ENCODE peak calls at places on chromosomes 5 and 9, in four cellular contexts. One of them, this sample, is unnamed.
A peak's percentile ranks its signal among the peaks of the same experiment; 100 is the strongest.

GRCh38 chr9:34254141-34254913 is 74.7 kb downstream of the KIF24 start:
- DNase-seq in CD8-positive, alpha-beta T cell: no peak
- DNase-seq in sigmoid colon: peak; percentile 68
- DNase-seq in effector memory CD4-positive, alpha-beta T cell: no peak
- DNase-seq in this sample: peak; percentile 41

GRCh38 chr9:34171753-34172535 is 6.9 kb upstream of the UBAP1 start:
- DNase-seq in CD8-positive, alpha-beta T cell: no peak
- DNase-seq in sigmoid colon: no peak
- DNase-seq in effector memory CD4-positive, alpha-beta T cell: peak; percentile 15
- DNase-seq in this sample: no peak

GRCh38 chr9:68685213-68685612 is 19.8 kb upstream of the PIP5K1B start:
- DNase-seq in effector memory CD4-positive, alpha-beta T cell: no peak
- DNase-seq in CD8-positive, alpha-beta T cell: no peak
- DNase-seq in sigmoid colon: no peak
- DNase-seq in this sample: no peak

GRCh38 chr5:31921852-31922305 is 252.2 kb downstream of the GOLPH3 start:
- DNase-seq in CD8-positive, alpha-beta T cell: no peak
- DNase-seq in sigmoid colon: no peak
- DNase-seq in effector memory CD4-positive, alpha-beta T cell: no peak
- DNase-seq in this sample: no peak

GRCh38 chr5:137383909-137384308 is 115.2 kb downstream of the SPOCK1 start:
- DNase-seq in effector memory CD4-positive, alpha-beta T cell: no peak
- DNase-seq in sigmoid colon: no peak
- DNase-seq in CD8-positive, alpha-beta T cell: no peak
- DNase-seq in this sample: no peak

GRCh38 chr5:56633950-56634349 is 181.4 kb upstream of the MAP3K1 start:
- DNase-seq in sigmoid colon: no peak
- DNase-seq in effector memory CD4-positive, alpha-beta T cell: no peak
- DNase-seq in CD8-positive, alpha-beta T cell: no peak
- DNase-seq in this sample: no peak

GRCh38 chr5:147904110-147904509 is 2.2 kb downstream of the C5orf46 start:
- DNase-seq in effector memory CD4-positive, alpha-beta T cell: no peak
- DNase-seq in CD8-positive, alpha-beta T cell: no peak
- DNase-seq in sigmoid colon: no peak
- DNase-seq in this sample: no peak

GRCh38 chr5:159581502-159582249 is 251.4 kb upstream of the IL12B start:
- DNase-seq in effector memory CD4-positive, alpha-beta T cell: no peak
- DNase-seq in CD8-positive, alpha-beta T cell: no peak
- DNase-seq in sigmoid colon: no peak
- DNase-seq in this sample: no peak

GRCh38 chr9:37511715-37512010 is 25.9 kb downstream of the POLR1E start:
- DNase-seq in CD8-positive, alpha-beta T cell: no peak
- DNase-seq in effector memory CD4-positive, alpha-beta T cell: no peak
- DNase-seq in sigmoid colon: no peak
- DNase-seq in this sample: no peak

GRCh38 chr5:82512025-82512424 is 233.9 kb upstream of the RPS23 start:
- DNase-seq in CD8-positive, alpha-beta T cell: no peak
- DNase-seq in effector memory CD4-positive, alpha-beta T cell: no peak
- DNase-seq in sigmoid colon: no peak
- DNase-seq in this sample: no peak

GRCh38 chr5:137201876-137202275 is 297.2 kb downstream of the SPOCK1 start:
- DNase-seq in effector memory CD4-positive, alpha-beta T cell: no peak
- DNase-seq in sigmoid colon: peak; percentile 67
- DNase-seq in CD8-positive, alpha-beta T cell: no peak
- DNase-seq in this sample: no peak

GRCh38 chr9:123453904-123454321 is 97.9 kb downstream of the CRB2 start:
- DNase-seq in effector memory CD4-positive, alpha-beta T cell: no peak
- DNase-seq in CD8-positive, alpha-beta T cell: no peak
- DNase-seq in sigmoid colon: peak; percentile 72
- DNase-seq in this sample: peak; percentile 63

GRCh38 chr9:107068581-107068980 is 205.6 kb downstream of the ZNF462 start:
- DNase-seq in sigmoid colon: no peak
- DNase-seq in CD8-positive, alpha-beta T cell: no peak
- DNase-seq in effector memory CD4-positive, alpha-beta T cell: no peak
- DNase-seq in this sample: no peak

GRCh38 chr9:101114317-101114716 is 85.8 kb downstream of the PLPPR1 start:
- DNase-seq in sigmoid colon: no peak
- DNase-seq in effector memory CD4-positive, alpha-beta T cell: no peak
- DNase-seq in CD8-positive, alpha-beta T cell: no peak
- DNase-seq in this sample: no peak

GRCh38 chr5:174145091-174145490 is 99.6 kb downstream of the NSG2 start:
- DNase-seq in CD8-positive, alpha-beta T cell: no peak
- DNase-seq in sigmoid colon: no peak
- DNase-seq in effector memory CD4-positive, alpha-beta T cell: no peak
- DNase-seq in this sample: no peak

GRCh38 chr9:72205513-72205912 is 56.3 kb downstream of the GDA start:
- DNase-seq in effector memory CD4-positive, alpha-beta T cell: no peak
- DNase-seq in sigmoid colon: no peak
- DNase-seq in CD8-positive, alpha-beta T cell: no peak
- DNase-seq in this sample: no peak

GRCh38 chr5:109823597-109823996 is 133.9 kb downstream of the MAN2A1 start:
- DNase-seq in sigmoid colon: no peak
- DNase-seq in effector memory CD4-positive, alpha-beta T cell: no peak
- DNase-seq in CD8-positive, alpha-beta T cell: no peak
- DNase-seq in this sample: no peak

GRCh38 chr5:178487911-178488310 is 102.3 kb downstream of the COL23A1 start:
- DNase-seq in sigmoid colon: no peak
- DNase-seq in CD8-positive, alpha-beta T cell: no peak
- DNase-seq in effector memory CD4-positive, alpha-beta T cell: no peak
- DNase-seq in this sample: no peak

GRCh38 chr5:526456-527088 is 2.3 kb upstream of the SLC9A3 start:
- DNase-seq in effector memory CD4-positive, alpha-beta T cell: no peak
- DNase-seq in sigmoid colon: no peak
- DNase-seq in CD8-positive, alpha-beta T cell: no peak
- DNase-seq in this sample: no peak

GRCh38 chr5:79193643-79194042 is 42.3 kb upstream of the JMY start:
- DNase-seq in sigmoid colon: no peak
- DNase-seq in CD8-positive, alpha-beta T cell: no peak
- DNase-seq in effector memory CD4-positive, alpha-beta T cell: no peak
- DNase-seq in this sample: no peak

GRCh38 chr9:135128035-135128670 is 40.7 kb downstream of the OLFM1 start:
- DNase-seq in CD8-positive, alpha-beta T cell: no peak
- DNase-seq in sigmoid colon: no peak
- DNase-seq in effector memory CD4-positive, alpha-beta T cell: no peak
- DNase-seq in this sample: no peak

GRCh38 chr5:77953374-77953773 is 177.2 kb upstream of the TBCA start:
- DNase-seq in CD8-positive, alpha-beta T cell: no peak
- DNase-seq in effector memory CD4-positive, alpha-beta T cell: no peak
- DNase-seq in sigmoid colon: no peak
- DNase-seq in this sample: no peak

GRCh38 chr9:76512826-76513225 is 53.8 kb downstream of the GCNT1 start:
- DNase-seq in effector memory CD4-positive, alpha-beta T cell: no peak
- DNase-seq in sigmoid colon: no peak
- DNase-seq in CD8-positive, alpha-beta T cell: no peak
- DNase-seq in this sample: no peak

GRCh38 chr9:16060457-16061129 is 507.8 kb downstream of the CCDC171 start:
- DNase-seq in CD8-positive, alpha-beta T cell: no peak
- DNase-seq in sigmoid colon: no peak
- DNase-seq in effector memory CD4-positive, alpha-beta T cell: no peak
- DNase-seq in this sample: no peak

GRCh38 chr5:180540050-180540694 is 46.0 kb downstream of the CNOT6 start:
- DNase-seq in effector memory CD4-positive, alpha-beta T cell: no peak
- DNase-seq in CD8-positive, alpha-beta T cell: no peak
- DNase-seq in sigmoid colon: no peak
- DNase-seq in this sample: no peak

GRCh38 chr5:95870105-95870672 is 47.7 kb upstream of the GLRX start:
- DNase-seq in effector memory CD4-positive, alpha-beta T cell: no peak
- DNase-seq in sigmoid colon: no peak
- DNase-seq in CD8-positive, alpha-beta T cell: no peak
- DNase-seq in this sample: no peak

GRCh38 chr9:120235081-120235480 is 344.9 kb downstream of the CDK5RAP2 start:
- DNase-seq in CD8-positive, alpha-beta T cell: no peak
- DNase-seq in effector memory CD4-positive, alpha-beta T cell: no peak
- DNase-seq in sigmoid colon: no peak
- DNase-seq in this sample: no peak

GRCh38 chr5:2888520-2889060 is 137.1 kb upstream of the IRX2 start:
- DNase-seq in sigmoid colon: no peak
- DNase-seq in effector memory CD4-positive, alpha-beta T cell: no peak
- DNase-seq in CD8-positive, alpha-beta T cell: no peak
- DNase-seq in this sample: no peak

GRCh38 chr5:9610969-9611368 is 19.2 kb downstream of the TAS2R1 start:
- DNase-seq in effector memory CD4-positive, alpha-beta T cell: no peak
- DNase-seq in sigmoid colon: no peak
- DNase-seq in CD8-positive, alpha-beta T cell: no peak
- DNase-seq in this sample: no peak

DNA sequence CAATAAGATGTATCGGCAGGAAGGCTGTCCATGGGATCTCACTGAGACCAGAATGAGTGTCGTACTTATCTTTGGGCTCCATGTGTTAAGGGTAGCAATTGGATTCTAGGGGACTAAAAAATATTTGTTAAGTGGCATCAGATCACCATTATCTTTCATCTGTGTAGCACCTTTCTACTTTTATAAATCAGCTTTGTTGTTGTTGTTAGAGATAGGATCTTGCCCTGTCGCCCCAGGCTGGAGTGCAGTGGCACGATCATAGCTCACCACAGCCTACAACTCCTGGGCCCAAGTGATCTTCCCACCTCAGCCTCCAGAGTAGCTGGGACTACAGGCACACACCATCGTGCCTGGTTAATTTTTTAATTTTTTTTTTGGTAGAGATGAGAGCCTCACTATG is 220.5 kb downstream of the SMARCA2 start:
- DNase-seq in effector memory CD4-positive, alpha-beta T cell: no peak
- DNase-seq in sigmoid colon: no peak
- DNase-seq in CD8-positive, alpha-beta T cell: no peak
- DNase-seq in this sample: no peak
- H3K4me1 ChIP-seq in effector memory CD4-positive, alpha-beta T cell: no peaks in the 10 kb centered on the region
- H3K4me1 ChIP-seq in sigmoid colon: peaks cover 10% of the 10 kb centered on the region
- H3K4me1 ChIP-seq in CD8-positive, alpha-beta T cell: no peaks in the 10 kb centered on the region
- H3K4me1 ChIP-seq in this sample: peaks cover 30% of the 10 kb centered on the region

DNA sequence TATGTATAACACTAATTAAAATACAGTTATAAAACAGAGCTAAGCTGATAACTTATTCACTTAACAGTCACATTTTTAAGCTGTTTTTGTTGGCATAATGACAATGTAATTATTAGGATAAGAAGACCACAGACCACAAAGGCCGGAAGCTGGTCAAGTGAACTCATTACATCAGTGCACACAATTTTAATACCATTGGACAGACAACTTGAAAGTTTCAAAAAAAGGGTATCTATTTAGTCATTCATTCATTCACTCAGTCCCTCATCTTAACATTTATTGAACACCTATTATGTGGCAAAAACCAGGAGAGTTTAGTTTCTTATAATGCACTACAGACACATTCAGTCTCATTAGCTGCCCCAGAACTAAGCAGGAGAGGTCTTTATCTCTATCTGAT is 11.6 kb downstream of the ERP44 start:
- DNase-seq in sigmoid colon: no peak
- DNase-seq in effector memory CD4-positive, alpha-beta T cell: peak; percentile 15
- DNase-seq in CD8-positive, alpha-beta T cell: no peak
- DNase-seq in this sample: no peak
- H3K4me1 ChIP-seq in sigmoid colon: peaks cover 16% of the 10 kb centered on the region
- H3K4me1 ChIP-seq in effector memory CD4-positive, alpha-beta T cell: peaks cover 31% of the 10 kb centered on the region
- H3K4me1 ChIP-seq in CD8-positive, alpha-beta T cell: peaks cover 30% of the 10 kb centered on the region
- H3K4me1 ChIP-seq in this sample: peaks cover 63% of the 10 kb centered on the region

GRCh38 chr5:176334031-176334770 is 27.4 kb downstream of the KIAA1191 start:
- DNase-seq in CD8-positive, alpha-beta T cell: no peak
- DNase-seq in sigmoid colon: no peak
- DNase-seq in effector memory CD4-positive, alpha-beta T cell: no peak
- DNase-seq in this sample: no peak

GRCh38 chr5:176339304-176339703 is 22.3 kb downstream of the KIAA1191 start:
- DNase-seq in sigmoid colon: no peak
- DNase-seq in CD8-positive, alpha-beta T cell: no peak
- DNase-seq in effector memory CD4-positive, alpha-beta T cell: no peak
- DNase-seq in this sample: no peak

GRCh38 chr5:176341325-176342198 is 20.0 kb downstream of the KIAA1191 start:
- DNase-seq in effector memory CD4-positive, alpha-beta T cell: no peak
- DNase-seq in CD8-positive, alpha-beta T cell: no peak
- DNase-seq in sigmoid colon: no peak
- DNase-seq in this sample: no peak

GRCh38 chr5:176342766-176343458 is 18.7 kb downstream of the KIAA1191 start:
- DNase-seq in sigmoid colon: no peak
- DNase-seq in CD8-positive, alpha-beta T cell: no peak
- DNase-seq in effector memory CD4-positive, alpha-beta T cell: no peak
- DNase-seq in this sample: no peak

GRCh38 chr5:176337913-176338312 is 23.7 kb downstream of the KIAA1191 start:
- DNase-seq in effector memory CD4-positive, alpha-beta T cell: no peak
- DNase-seq in sigmoid colon: no peak
- DNase-seq in CD8-positive, alpha-beta T cell: no peak
- DNase-seq in this sample: no peak
- H3K4me1 ChIP-seq in effector memory CD4-positive, alpha-beta T cell: no peaks in the 10 kb centered on the region
- H3K4me1 ChIP-seq in sigmoid colon: no peaks in the 10 kb centered on the region
- H3K4me1 ChIP-seq in CD8-positive, alpha-beta T cell: no peaks in the 10 kb centered on the region
- H3K4me1 ChIP-seq in this sample: no peaks in the 10 kb centered on the region

GRCh38 chr5:143436871-143437270 is 33.4 kb upstream of the NR3C1 start:
- DNase-seq in sigmoid colon: no peak
- DNase-seq in effector memory CD4-positive, alpha-beta T cell: no peak
- DNase-seq in CD8-positive, alpha-beta T cell: no peak
- DNase-seq in this sample: no peak

GRCh38 chr5:143434261-143435206 is 31.0 kb upstream of the NR3C1 start:
- DNase-seq in sigmoid colon: no peak
- DNase-seq in effector memory CD4-positive, alpha-beta T cell: peak; percentile 28
- DNase-seq in CD8-positive, alpha-beta T cell: peak; percentile 26
- DNase-seq in this sample: no peak

GRCh38 chr5:143435207-143435657 is 31.7 kb upstream of the NR3C1 start:
- DNase-seq in CD8-positive, alpha-beta T cell: no peak
- DNase-seq in sigmoid colon: no peak
- DNase-seq in effector memory CD4-positive, alpha-beta T cell: no peak
- DNase-seq in this sample: no peak

GRCh38 chr5:143440448-143441102 is 37.1 kb upstream of the NR3C1 start:
- DNase-seq in sigmoid colon: no peak
- DNase-seq in CD8-positive, alpha-beta T cell: no peak
- DNase-seq in effector memory CD4-positive, alpha-beta T cell: no peak
- DNase-seq in this sample: no peak

DNA sequence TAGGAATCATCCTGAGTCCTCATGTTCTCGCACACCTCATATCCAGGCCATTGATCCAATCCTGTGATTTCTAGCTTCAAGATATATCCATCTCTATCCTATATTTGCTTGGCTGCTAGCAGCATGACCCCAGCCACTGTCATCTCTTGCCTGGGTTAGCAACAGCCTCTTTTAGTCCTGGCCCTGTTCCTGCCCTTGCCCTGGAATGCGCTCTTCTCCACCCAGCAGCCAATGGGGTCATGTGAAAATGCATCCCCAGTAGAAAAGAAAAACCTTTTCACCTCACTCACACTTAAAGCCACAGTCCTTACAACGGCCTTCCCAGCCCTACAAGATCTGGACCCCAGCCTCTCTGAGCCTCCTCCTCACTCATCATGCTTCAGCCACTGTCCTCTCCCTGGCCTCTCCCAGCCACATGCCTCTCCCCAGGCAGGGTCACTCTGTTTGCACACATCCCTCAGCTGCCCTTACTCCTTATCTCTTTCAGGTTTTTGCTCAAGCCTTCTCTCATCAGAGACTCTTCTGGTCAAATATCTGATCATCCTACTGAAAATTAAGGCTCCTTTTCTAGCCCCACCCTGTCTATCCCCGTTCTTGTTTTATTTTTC is 34.3 kb upstream of the NR3C1 start:
- DNase-seq in effector memory CD4-positive, alpha-beta T cell: no peak
- DNase-seq in CD8-positive, alpha-beta T cell: no peak
- DNase-seq in sigmoid colon: no peak
- DNase-seq in this sample: no peak
- H3K4me1 ChIP-seq in effector memory CD4-positive, alpha-beta T cell: peaks cover 19% of the 10 kb centered on the region
- H3K4me1 ChIP-seq in CD8-positive, alpha-beta T cell: peaks cover 23% of the 10 kb centered on the region
- H3K4me1 ChIP-seq in sigmoid colon: peaks cover 2% of the 10 kb centered on the region
- H3K4me1 ChIP-seq in this sample: peaks cover 18% of the 10 kb centered on the region